ENCODE peak calls at places on chromosomes 1 and 21, in nine cellular contexts. I is WERI-Rb-1, W is RWPE2, S is GM23338, B is BJ, K is heart right ventricle, X is H7, N is spleen, J is mammary epithelial cell. G is an unnamed sample.

GRCh38 chr1:115506523-115507255 is 135.1 kb upstream of the VANGL1 start:
- DNase-seq in I (no peak), W (no peak), S (no peak), B (no peak), K (no peak), X (no peak), N (no peak), J (no peak), G (no peak)

GRCh38 chr1:19892628-19893168 is 10.5 kb downstream of the OTUD3 start:
- DNase-seq in I (no peak), W (no peak), S (no peak), B (no peak), K (no peak), X (no peak), N (no peak), J (no peak), G (no peak)

GRCh38 chr1:164785841-164786534 is 227.0 kb downstream of the PBX1 start:
- DNase-seq in I (peak; percentile 41), W (no peak), S (no peak), B (no peak), K (no peak), X (no peak), N (no peak), J (peak; percentile 58), G (no peak)

GRCh38 chr1:233042834-233043233 is 92.4 kb downstream of the NTPCR start:
- DNase-seq in I (no peak), W (no peak), S (no peak), B (no peak), K (no peak), X (no peak), N (no peak), J (no peak), G (no peak)

GRCh38 chr1:197481101-197481500 is 213.0 kb downstream of the CRB1 start:
- DNase-seq in I (no peak), W (no peak), S (no peak), B (peak; percentile 15), K (no peak), X (no peak), N (no peak), J (no peak), G (no peak)

GRCh38 chr1:182595641-182596240 is 6.7 kb upstream of the RNASEL start:
- DNase-seq in I (peak; percentile 55), W (no peak), S (peak; percentile 86), B (no peak), K (peak; percentile 72), X (peak; percentile 75), N (no peak), J (peak; percentile 33), G (no peak)

GRCh38 chr21:42193131-42193671 is 25.7 kb upstream of the ABCG1 start:
- DNase-seq in I (peak; percentile 91), W (no peak), S (no peak), B (no peak), K (no peak), X (no peak), N (no peak), J (peak; percentile 88), G (no peak)

GRCh38 chr1:96843196-96843595 is 121.6 kb downstream of the PTBP2 start:
- DNase-seq in I (no peak), W (no peak), S (no peak), B (peak; percentile 23), K (no peak), X (no peak), N (no peak), J (no peak), G (no peak)

GRCh38 chr1:220879509-220880366 is 495 bp downstream of the HLX start:
- DNase-seq in I (peak; percentile 65), W (no peak), S (peak; percentile 73), B (no peak), K (peak; percentile 43), X (peak; percentile 90), N (peak; percentile 92), J (peak; percentile 35), G (peak; percentile 68)

GRCh38 chr1:56094168-56094567 is 485.2 kb downstream of the PLPP3 start:
- DNase-seq in I (no peak), W (no peak), S (no peak), B (peak; percentile 46), K (no peak), X (no peak), N (no peak), J (no peak), G (no peak)

GRCh38 chr1:109546311-109547109 is 1.9 kb upstream of the GNAI3 start:
- DNase-seq in I (peak; percentile 91), W (peak; percentile 77), S (peak; percentile 97), B (no peak), K (peak; percentile 93), X (peak; percentile 94), N (peak; percentile 93), J (peak; percentile 80), G (peak; percentile 95)

GRCh38 chr1:23530089-23530749 is 814 bp downstream of the E2F2 start:
- DNase-seq in I (no peak), W (no peak), S (no peak), B (no peak), K (no peak), X (no peak), N (no peak), J (no peak), G (peak; percentile 61)

GRCh38 chr21:32750405-32750804 is 21.1 kb downstream of the PAXBP1 start:
- DNase-seq in I (no peak), W (no peak), S (no peak), B (no peak), K (no peak), X (no peak), N (no peak), J (no peak), G (no peak)

GRCh38 chr21:32749662-32750061 is 21.8 kb upstream of the SYNJ1 start:
- DNase-seq in I (no peak), W (no peak), S (no peak), B (no peak), K (no peak), X (no peak), N (no peak), J (no peak), G (no peak)

GRCh38 chr21:32748529-32748928 is 20.7 kb upstream of the SYNJ1 start:
- DNase-seq in I (no peak), W (no peak), S (no peak), B (no peak), K (no peak), X (no peak), N (no peak), J (no peak), G (no peak)

GRCh38 chr21:32742470-32742869 is 14.7 kb upstream of the SYNJ1 start:
- DNase-seq in I (no peak), W (no peak), S (no peak), B (no peak), K (no peak), X (no peak), N (no peak), J (no peak), G (no peak)

DNA sequence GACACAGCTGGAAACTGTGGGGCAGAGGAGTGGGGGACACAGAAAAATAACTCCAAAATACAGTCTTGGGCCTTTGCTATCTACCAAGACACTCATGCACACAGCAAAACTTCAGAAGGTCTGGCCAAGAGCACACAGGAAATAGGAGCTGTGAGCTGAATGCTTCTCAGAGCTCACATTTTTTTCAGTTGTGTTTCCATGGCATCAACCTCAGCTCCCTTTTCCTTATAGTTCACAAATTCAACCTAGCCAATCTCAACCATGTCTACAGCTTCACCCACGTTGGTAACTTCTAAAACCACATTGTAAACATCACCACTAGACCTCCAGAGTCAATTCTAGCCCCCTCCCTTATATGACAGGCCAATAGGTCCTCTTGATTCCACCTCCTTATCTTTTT is 19.6 kb upstream of the SYNJ1 start:
- DNase-seq in I (no peak), W (no peak), S (no peak), B (no peak), K (no peak), X (no peak), N (no peak), J (no peak), G (no peak)
- H3K36me3 ChIP-seq in I (peaks cover 99% of the 10 kb centered on the region), W (peaks cover 96% of the 10 kb centered on the region), S (peaks cover 83% of the 10 kb centered on the region), B (peaks cover 5% of the 10 kb centered on the region), K (peaks cover 100% of the 10 kb centered on the region), X (peaks cover 38% of the 10 kb centered on the region), N (peaks cover 100% of the 10 kb centered on the region), J (peaks cover 25% of the 10 kb centered on the region), G (peaks cover 94% of the 10 kb centered on the region)

DNA sequence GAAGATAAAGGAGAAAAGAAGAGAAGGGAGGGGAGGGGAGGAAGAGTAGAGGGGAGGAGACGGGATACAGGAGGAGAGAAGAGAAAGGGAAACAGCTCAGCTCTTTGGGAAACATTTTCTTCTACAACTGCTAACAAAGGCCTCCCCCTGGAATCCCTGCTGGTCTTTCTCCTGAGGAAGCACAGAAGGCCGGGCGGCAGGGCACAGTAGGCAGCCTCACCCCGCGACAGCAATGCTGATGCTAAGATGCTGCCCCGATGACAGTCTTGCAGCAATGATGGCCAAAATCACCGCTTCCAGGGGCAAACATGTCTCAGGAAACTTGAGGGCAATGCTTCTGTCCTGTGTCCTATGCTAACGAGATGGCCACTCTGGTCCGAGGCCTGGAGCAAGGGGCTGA is 5.2 kb downstream of the KIAA2013 start:
- DNase-seq in I (no peak), W (no peak), S (no peak), B (no peak), K (no peak), X (no peak), N (no peak), J (no peak), G (no peak)
- H3K36me3 ChIP-seq in I (peaks cover 51% of the 10 kb centered on the region), W (peaks cover 51% of the 10 kb centered on the region), S (peaks cover 6% of the 10 kb centered on the region), B (peaks cover 21% of the 10 kb centered on the region), K (peaks cover 63% of the 10 kb centered on the region), X (peaks cover 12% of the 10 kb centered on the region), N (peaks cover 75% of the 10 kb centered on the region), J (peaks cover 10% of the 10 kb centered on the region), G (peaks cover 48% of the 10 kb centered on the region)

GRCh38 chr21:46219591-46220239 is 8.9 kb downstream of the LSS start:
- DNase-seq in I (no peak), W (no peak), S (no peak), B (no peak), K (no peak), X (no peak), N (peak; percentile 58), J (no peak), G (no peak)
- H3K36me3 ChIP-seq in I (peaks cover 57% of the 10 kb centered on the region), W (peaks cover 83% of the 10 kb centered on the region), S (peaks cover 14% of the 10 kb centered on the region), B (peaks cover 23% of the 10 kb centered on the region), K (peaks cover 78% of the 10 kb centered on the region), X (peaks cover 4% of the 10 kb centered on the region), N (peaks cover 67% of the 10 kb centered on the region), J (peaks cover 30% of the 10 kb centered on the region), G (peaks cover 36% of the 10 kb centered on the region)

GRCh38 chr1:208432346-208432745 is 188.2 kb upstream of the PLXNA2 start:
- DNase-seq in I (no peak), W (no peak), S (no peak), B (no peak), K (no peak), X (no peak), N (no peak), J (no peak), G (no peak)

GRCh38 chr1:208433086-208433485 is 188.9 kb upstream of the PLXNA2 start:
- DNase-seq in I (no peak), W (no peak), S (no peak), B (no peak), K (no peak), X (no peak), N (no peak), J (peak; percentile 58), G (no peak)

GRCh38 chr1:208430220-208430619 is 186.0 kb upstream of the PLXNA2 start:
- DNase-seq in I (no peak), W (no peak), S (no peak), B (no peak), K (no peak), X (no peak), N (no peak), J (no peak), G (no peak)

GRCh38 chr1:208434008-208434407 is 189.8 kb upstream of the PLXNA2 start:
- DNase-seq in I (no peak), W (no peak), S (no peak), B (no peak), K (no peak), X (no peak), N (no peak), J (no peak), G (no peak)

GRCh38 chr1:208431721-208432120 is 187.5 kb upstream of the PLXNA2 start:
- DNase-seq in I (no peak), W (no peak), S (no peak), B (peak; percentile 76), K (no peak), X (no peak), N (no peak), J (peak; percentile 52), G (no peak)
- H3K36me3 ChIP-seq in I (no peaks in the 10 kb centered on the region), W (no peaks in the 10 kb centered on the region), S (no peaks in the 10 kb centered on the region), B (no peaks in the 10 kb centered on the region), K (no peaks in the 10 kb centered on the region), X (no peaks in the 10 kb centered on the region), N (no peaks in the 10 kb centered on the region), J (no peaks in the 10 kb centered on the region), G (no peaks in the 10 kb centered on the region)